ENCODE peak calls at places on chromosome 2, in five cellular contexts. Y, T, N, U and M are unnamed samples.

GRCh38 chr2:190318514-190318913 is 1.1 kb downstream of the HIBCH start:
- DNase-seq in Y (no peak), T (no peak), N (no peak), U (no peak), M (no peak)

GRCh38 chr2:64582774-64583340 is 58.7 kb downstream of the AFTPH start:
- DNase-seq in Y (no peak), T (no peak), N (no peak), U (no peak), M (no peak)

GRCh38 chr2:3805120-3805519 is 101.7 kb downstream of the DCDC2C start:
- DNase-seq in Y (no peak), T (peak), N (no peak), U (no peak), M (peak)

GRCh38 chr2:60741588-60741987 is 14.5 kb upstream of the PAPOLG start:
- DNase-seq in Y (no peak), T (no peak), N (peak), U (no peak), M (no peak)

GRCh38 chr2:85589982-85590791 is 5.4 kb upstream of the RNF181 start:
- DNase-seq in Y (no peak), T (no peak), N (no peak), U (peak), M (no peak)

GRCh38 chr2:113407446-113408099 is 29.9 kb upstream of the ZNG1B start:
- DNase-seq in Y (no peak), T (peak), N (no peak), U (peak), M (no peak)

GRCh38 chr2:235829726-235830125 is 335.9 kb downstream of the AGAP1 start:
- DNase-seq in Y (no peak), T (no peak), N (no peak), U (no peak), M (no peak)

GRCh38 chr2:128395640-128396499 is 77.2 kb upstream of the HS6ST1 start:
- DNase-seq in Y (peak), T (no peak), N (no peak), U (peak), M (no peak)

GRCh38 chr2:3500326-3500899 is 18.9 kb downstream of the ADI1 start:
- DNase-seq in Y (peak), T (no peak), N (no peak), U (no peak), M (no peak)

GRCh38 chr2:11154460-11155325 is 574 bp upstream of the SLC66A3 start:
- DNase-seq in Y (peak), T (peak), N (peak), U (peak), M (peak)
- TF ChIP-seq POLR2A in Y (peak), T (peak), N (peak), U (peak), M (peak)

DNA sequence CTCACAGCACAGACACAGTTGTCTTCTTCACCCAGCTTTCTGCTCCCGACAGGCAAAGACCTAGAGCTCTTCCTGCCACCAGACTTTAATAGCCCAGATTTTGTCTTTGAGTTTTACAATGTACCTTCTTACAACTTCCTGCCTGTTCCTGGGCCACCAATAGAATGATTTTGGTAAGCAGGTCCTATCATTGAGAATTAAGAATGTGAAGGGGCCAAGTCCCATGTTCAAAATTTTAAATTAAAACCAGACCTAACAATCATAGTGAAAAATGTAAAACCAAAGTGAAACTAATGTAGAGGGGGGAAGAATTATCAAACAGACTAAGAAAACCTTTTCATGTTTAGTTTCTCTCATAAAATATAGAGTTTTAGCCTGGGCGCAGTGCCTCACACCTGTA is 72.8 kb downstream of the SP3 start:
- DNase-seq in Y (no peak), T (no peak), N (no peak), U (no peak), M (no peak)
- TF ChIP-seq CTCF in Y (no peak), T (no peak), N (no peak), U (no peak), M (no peak)

GRCh38 chr2:201451330-201452057 is at the start of the genes STRADB and TRAK2:
- DNase-seq in Y (peak), T (peak), N (peak), U (peak), M (peak)
- TF ChIP-seq POLR2A in Y (peak), T (peak), N (peak), U (peak), M (peak)

GRCh38 chr2:46298522-46299351 is 1.5 kb downstream of the EPAS1 start:
- DNase-seq in Y (peak), T (peak), N (peak), U (peak), M (peak)

GRCh38 chr2:46296840-46297545 is at the start of gene EPAS1:
- DNase-seq in Y (peak), T (peak), N (peak), U (peak), M (peak)

GRCh38 chr2:46298272-46298521 is 990 bp downstream of the EPAS1 start:
- DNase-seq in Y (no peak), T (no peak), N (no peak), U (no peak), M (no peak)

GRCh38 chr2:46296216-46296839 is 879 bp upstream of the EPAS1 start:
- DNase-seq in Y (peak), T (peak), N (peak), U (no peak), M (peak)

GRCh38 chr2:46297546-46298271 is 502 bp downstream of the EPAS1 start:
- DNase-seq in Y (peak), T (peak), N (peak), U (no peak), M (peak)
- TF ChIP-seq CTCF in Y (peak), T (no peak), N (no peak), U (no peak), M (peak)

GRCh38 chr2:231393149-231394131 is 2.1 kb upstream of the B3GNT7 start:
- DNase-seq in Y (peak), T (no peak), N (peak), U (no peak), M (no peak)
- TF ChIP-seq POLR2A in Y (no peak), T (no peak), N (no peak), U (no peak), M (no peak)

DNA sequence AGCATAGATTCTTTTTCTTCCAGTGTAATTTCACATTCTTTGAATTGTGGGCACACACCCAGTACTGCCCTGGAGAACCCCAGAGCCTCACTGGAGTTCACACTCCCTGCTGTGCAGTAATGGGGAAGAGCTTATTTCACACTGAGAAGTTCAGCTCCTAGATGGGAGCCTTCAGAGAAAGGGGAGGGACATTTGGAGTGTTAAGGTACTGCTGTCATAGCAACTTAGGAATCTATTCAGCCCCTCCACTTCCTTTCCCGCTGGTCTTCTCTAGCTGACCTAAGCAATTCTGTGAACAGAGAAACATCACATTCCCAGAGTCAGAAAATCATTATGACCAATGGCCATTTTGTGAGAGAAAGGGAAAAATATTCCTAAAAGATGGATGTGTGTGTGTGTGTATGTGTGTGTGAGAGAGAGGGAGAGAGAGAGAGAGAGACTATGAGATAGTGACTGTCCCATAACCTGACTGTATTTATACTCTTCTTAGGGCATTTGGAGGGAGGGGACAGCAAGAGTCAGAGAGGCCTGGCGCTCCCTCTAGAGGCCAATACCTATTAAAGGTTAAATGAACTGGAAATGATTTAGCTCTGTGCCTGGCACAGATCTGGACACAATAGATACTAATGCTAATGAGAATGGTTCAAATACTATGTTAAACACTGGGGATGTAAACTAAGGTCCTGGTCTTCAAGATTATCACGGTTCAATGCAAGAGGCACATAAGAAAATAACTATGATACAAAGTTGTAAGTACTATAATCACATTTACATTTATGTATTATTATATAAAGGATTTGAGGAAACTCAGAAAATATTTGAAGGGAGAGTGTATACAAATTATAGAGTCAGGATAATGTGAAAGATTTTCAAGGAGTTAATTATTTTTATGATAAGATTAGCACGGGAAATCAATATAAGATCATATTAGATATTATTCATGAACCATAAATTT is 41.5 kb upstream of the RPE start:
- DNase-seq in Y (peak), T (peak), N (peak), U (peak), M (peak)
- TF ChIP-seq CTCF in Y (peak), T (peak), N (peak), U (peak), M (peak)

GRCh38 chr2:231056453-231057416 is at the start of gene PSMD1:
- DNase-seq in Y (peak), T (peak), N (peak), U (peak), M (peak)
- TF ChIP-seq POLR2A in Y (no peak), T (peak), N (no peak), U (peak), M (peak)

DNA sequence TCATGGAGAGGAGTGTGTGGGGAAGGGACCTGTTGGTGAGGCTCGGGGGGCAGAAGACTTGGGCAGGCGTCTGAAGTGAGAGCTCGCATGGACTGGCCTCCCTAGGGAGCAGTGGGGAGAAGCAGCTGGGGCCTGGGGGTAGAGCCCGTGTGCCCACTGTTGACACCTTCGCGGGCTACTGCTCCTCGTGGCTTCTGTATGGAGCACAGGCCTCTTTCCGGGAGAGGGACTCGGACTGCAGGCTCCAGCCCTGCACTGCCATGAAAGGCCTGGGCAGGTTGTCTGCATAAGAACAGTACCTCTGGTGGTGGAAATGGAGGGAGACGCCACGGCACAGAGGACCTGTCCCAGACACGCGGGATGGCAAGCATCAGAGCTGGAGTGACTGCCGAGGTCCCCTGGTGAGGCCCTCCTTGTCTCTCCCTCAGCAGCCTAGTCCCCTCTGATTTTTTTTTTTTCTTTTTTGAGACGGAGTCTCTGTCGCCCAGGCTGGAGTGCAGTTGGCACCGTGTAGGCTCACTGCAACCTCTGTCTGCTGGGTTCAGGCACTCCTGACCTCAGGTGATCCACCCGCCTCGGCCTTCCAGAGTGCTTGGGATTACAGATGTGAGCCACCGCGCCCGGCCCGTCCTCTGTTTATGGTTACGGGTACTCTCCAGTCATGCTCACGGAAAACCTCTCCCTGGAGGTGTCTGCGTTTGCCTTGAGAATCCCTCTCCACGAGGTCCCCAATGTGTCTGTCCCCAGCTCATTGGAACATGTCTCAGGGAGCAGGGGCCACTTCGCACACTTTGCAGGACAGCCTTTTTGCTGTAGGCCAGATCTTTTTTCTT is 44.7 kb upstream of the PTMA start:
- DNase-seq in Y (no peak), T (no peak), N (no peak), U (no peak), M (no peak)
- TF ChIP-seq CTCF in Y (no peak), T (no peak), N (no peak), U (no peak), M (no peak)